ENCODE peak calls at places on chromosome 4, in four cellular contexts. T is sigmoid colon, N is stomach, U is upper lobe of left lung. B is an unnamed sample. For H3K4me1, the result is how much of the 10 kb centered on the place peaks cover.

GRCh38 chr4:22191565-22192301 is 243.2 kb upstream of the KCNIP4 start:
- DNase-seq in N (no peak), T (no peak), U (no peak), B (no peak)

GRCh38 chr4:138241281-138242075 is 671 bp downstream of the SLC7A11 start:
- DNase-seq in N (no peak), T (no peak), U (no peak), B (no peak)

GRCh38 chr4:577499-578450 is 1.7 kb upstream of the TMEM271 start:
- DNase-seq in T (no peak), N (no peak), U (no peak), B (no peak)

GRCh38 chr4:44118971-44119680 is 329.5 kb downstream of the KCTD8 start:
- DNase-seq in T (no peak), N (no peak), U (no peak), B (no peak)

GRCh38 chr4:111689214-111689613 is 456.0 kb upstream of the FAM241A start:
- DNase-seq in N (no peak), T (peak), U (peak), B (no peak)

GRCh38 chr4:85210353-85210752 is 243.9 kb upstream of the WDFY3 start:
- DNase-seq in N (no peak), U (no peak), T (no peak), B (no peak)

GRCh38 chr4:40309250-40309774 is 25.8 kb upstream of the CHRNA9 start:
- DNase-seq in T (peak), N (peak), U (peak), B (peak)

GRCh38 chr4:169033660-169034059 is 23.6 kb upstream of the CBR4 start:
- DNase-seq in N (no peak), U (no peak), T (no peak), B (no peak)

GRCh38 chr4:55321707-55322264 is 24.3 kb upstream of the SRD5A3 start:
- DNase-seq in U (peak), N (peak), T (peak), B (peak)

GRCh38 chr4:145920205-145920604 is 18.4 kb downstream of the ZNF827 start:
- DNase-seq in T (no peak), U (no peak), N (no peak), B (no peak)

GRCh38 chr4:123170843-123171242 is 225.8 kb upstream of the SPRY1 start:
- DNase-seq in N (no peak), T (no peak), U (no peak), B (no peak)

GRCh38 chr4:168693750-168694470 is 197.1 kb downstream of the PALLD start:
- DNase-seq in N (no peak), U (no peak), T (no peak), B (no peak)

GRCh38 chr4:123777297-123777859 is 380.8 kb downstream of the SPRY1 start:
- DNase-seq in U (no peak), T (peak), N (no peak), B (no peak)

GRCh38 chr4:139851133-139851532 is 185.5 kb downstream of the MGST2 start:
- DNase-seq in N (no peak), U (no peak), T (no peak), B (no peak)

GRCh38 chr4:180617203-180617602 is 1626.0 kb upstream of the TENM3 start:
- DNase-seq in N (no peak), U (no peak), T (no peak), B (no peak)

GRCh38 chr4:84690481-84690880 is 107.6 kb downstream of the CDS1 start:
- DNase-seq in U (no peak), N (no peak), T (no peak), B (no peak)

GRCh38 chr4:91322961-91323360 is 980.8 kb upstream of the GRID2 start:
- DNase-seq in U (no peak), T (no peak), N (no peak), B (no peak)

GRCh38 chr4:85149656-85150055 is 183.2 kb upstream of the WDFY3 start:
- DNase-seq in U (no peak), T (no peak), N (no peak), B (no peak)

GRCh38 chr4:139853309-139853708 is 187.7 kb downstream of the MGST2 start:
- DNase-seq in U (no peak), N (no peak), T (no peak), B (no peak)

GRCh38 chr4:31613946-31614623 is 893.9 kb downstream of the PCDH7 start:
- DNase-seq in T (no peak), N (no peak), U (no peak), B (no peak)

GRCh38 chr4:7421356-7422097 is 13.2 kb downstream of the PSAPL1 start:
- DNase-seq in T (peak), N (peak), U (peak), B (no peak)

GRCh38 chr4:62644372-62644771 is 1444.2 kb downstream of the ADGRL3 start:
- DNase-seq in U (no peak), N (no peak), T (no peak), B (peak)

GRCh38 chr4:183830438-183830985 is 74.6 kb upstream of the STOX2 start:
- DNase-seq in U (peak), N (no peak), T (no peak), B (no peak)

GRCh38 chr4:38078590-38079381 is 118.6 kb downstream of the PTTG2 start:
- DNase-seq in U (no peak), T (no peak), N (no peak), B (peak)

GRCh38 chr4:72387959-72388358 is 181.1 kb downstream of the ADAMTS3 start:
- DNase-seq in N (no peak), U (no peak), T (no peak), B (no peak)

GRCh38 chr4:145583191-145583590 is 36.0 kb upstream of the MMAA start:
- DNase-seq in U (no peak), T (no peak), N (no peak), B (no peak)

GRCh38 chr4:151807220-151807619 is 46.4 kb upstream of the GATB start:
- DNase-seq in N (no peak), T (no peak), U (no peak), B (peak)

GRCh38 chr4:1593881-1594345 is 90.2 kb downstream of the FAM53A start:
- DNase-seq in U (no peak), T (peak), N (no peak), B (no peak)

GRCh38 chr4:72418458-72418857 is 150.6 kb downstream of the ADAMTS3 start:
- DNase-seq in N (no peak), T (no peak), U (no peak), B (no peak)

GRCh38 chr4:33566649-33567048 is 2677.7 kb downstream of the ARAP2 start:
- DNase-seq in N (no peak), U (no peak), T (no peak), B (no peak)

GRCh38 chr4:88803600-88804096 is 106.0 kb upstream of the NAP1L5 start:
- DNase-seq in U (peak), N (no peak), T (peak), B (peak)

GRCh38 chr4:78661086-78661690 is 109.6 kb downstream of the ANXA3 start:
- DNase-seq in U (no peak), T (no peak), N (no peak), B (no peak)

GRCh38 chr4:67929447-67929846 is 33.8 kb downstream of the TMPRSS11A start:
- DNase-seq in U (no peak), T (no peak), N (no peak), B (no peak)

GRCh38 chr4:16055937-16056336 is 27.9 kb downstream of the PROM1 start:
- DNase-seq in T (no peak), U (no peak), N (no peak), B (no peak)

GRCh38 chr4:85370400-85371032 is 104.4 kb upstream of the ARHGAP24 start:
- DNase-seq in U (no peak), N (peak), T (no peak), B (peak)

GRCh38 chr4:3293410-3294391 is 880 bp downstream of the RGS12 start:
- DNase-seq in N (peak), T (no peak), U (no peak), B (no peak)

GRCh38 chr4:62327612-62328297 is 1127.6 kb downstream of the ADGRL3 start:
- DNase-seq in U (no peak), N (no peak), T (no peak), B (no peak)

GRCh38 chr4:108006361-108006760 is 16.7 kb downstream of the HADH start:
- DNase-seq in U (no peak), T (no peak), N (no peak), B (no peak)

GRCh38 chr4:108007984-108008383 is 18.3 kb downstream of the HADH start:
- DNase-seq in T (no peak), N (no peak), U (no peak), B (no peak)

GRCh38 chr4:108001540-108001939 is 11.9 kb downstream of the HADH start:
- DNase-seq in N (no peak), U (no peak), T (no peak), B (no peak)

GRCh38 chr4:108003964-108004630 is 14.4 kb downstream of the HADH start:
- DNase-seq in N (no peak), T (no peak), U (no peak), B (no peak)

GRCh38 chr4:108004646-108005045 is 15.0 kb downstream of the HADH start:
- DNase-seq in U (no peak), T (no peak), N (no peak), B (no peak)
- H3K4me1 ChIP-seq in U (under half), T (under half), N (under half), B (under half)

GRCh38 chr4:36277533-36277932 is 3.9 kb upstream of the DTHD1 start:
- DNase-seq in U (no peak), T (no peak), N (no peak), B (no peak)

GRCh38 chr4:36281384-36282106 is at the start of gene DTHD1:
- DNase-seq in U (no peak), T (no peak), N (no peak), B (no peak)

GRCh38 chr4:36280555-36280954 is 861 bp upstream of the DTHD1 start:
- DNase-seq in N (no peak), U (peak), T (no peak), B (no peak)

GRCh38 chr4:36274158-36274557 is 7.3 kb upstream of the DTHD1 start:
- DNase-seq in T (no peak), U (no peak), N (no peak), B (no peak)

DNA sequence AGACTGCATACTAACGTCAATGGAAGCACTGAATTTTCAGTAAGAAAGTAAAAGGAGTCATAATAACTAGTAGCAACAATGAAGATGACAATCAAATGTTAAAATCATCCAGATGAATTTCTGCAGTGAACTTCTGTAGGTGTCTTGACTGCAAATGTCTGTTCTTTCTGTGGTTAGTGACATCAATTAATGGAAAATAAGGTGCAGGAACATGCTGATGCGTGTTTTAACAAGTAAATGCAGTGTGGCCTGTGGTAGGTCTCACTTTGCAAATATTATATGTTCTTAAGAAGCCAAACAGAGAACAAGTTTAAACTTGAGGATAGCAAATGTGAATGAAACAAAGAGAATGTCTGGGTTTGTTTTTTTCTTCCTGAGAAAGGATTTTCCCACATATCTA is 2.6 kb upstream of the DTHD1 start:
- DNase-seq in N (no peak), U (no peak), T (no peak), B (no peak)
- TF ChIP-seq EP300 in N (no peak), U (no peak), T (no peak), B (no peak)

DNA sequence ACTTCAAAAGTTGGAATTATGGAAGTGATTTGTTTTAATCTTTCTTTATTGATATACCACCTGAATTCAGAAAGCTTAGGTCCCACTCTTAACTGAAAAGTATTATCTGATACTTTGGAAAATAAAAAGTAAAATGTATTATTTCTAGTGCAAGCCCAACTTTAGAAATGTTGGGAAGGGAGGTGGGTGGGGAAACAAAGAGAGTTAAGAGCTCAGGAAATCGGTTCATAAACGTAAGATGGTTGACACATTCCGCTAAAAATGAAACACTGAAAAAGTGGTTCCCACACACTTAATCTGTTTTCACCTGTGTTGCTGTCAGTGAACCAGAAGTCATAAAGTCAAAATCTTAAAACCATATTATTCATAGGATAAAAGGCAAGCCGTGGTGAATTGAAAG is 237.4 kb downstream of the BANK1 start:
- DNase-seq in U (no peak), N (no peak), T (no peak), B (no peak)
- H3K27ac ChIP-seq in U (no peak), N (no peak), T (no peak), B (no peak)

GRCh38 chr4:26084414-26084813 is 170.4 kb downstream of the SMIM20 start:
- DNase-seq in U (no peak), N (no peak), T (no peak), B (no peak)
- H3K4me1 ChIP-seq in U (under half), N (under half), T (under half), B (under half)

GRCh38 chr4:172599554-172599953 is 569.1 kb upstream of the GALNT7 start:
- DNase-seq in N (no peak), T (no peak), U (no peak), B (no peak)

GRCh38 chr4:172596206-172596605 is 572.4 kb upstream of the GALNT7 start:
- DNase-seq in N (no peak), T (no peak), U (no peak), B (no peak)

GRCh38 chr4:172601195-172601594 is 567.4 kb upstream of the GALNT7 start:
- DNase-seq in U (no peak), N (no peak), T (no peak), B (no peak)
- TF ChIP-seq EP300 in U (no peak), N (no peak), T (no peak), B (no peak)

GRCh38 chr4:109729563-109730293 is at the start of gene PLA2G12A:
- DNase-seq in N (peak), T (peak), U (peak), B (peak)
- H3K27ac ChIP-seq in N (peak), T (peak), U (peak), B (peak)

DNA sequence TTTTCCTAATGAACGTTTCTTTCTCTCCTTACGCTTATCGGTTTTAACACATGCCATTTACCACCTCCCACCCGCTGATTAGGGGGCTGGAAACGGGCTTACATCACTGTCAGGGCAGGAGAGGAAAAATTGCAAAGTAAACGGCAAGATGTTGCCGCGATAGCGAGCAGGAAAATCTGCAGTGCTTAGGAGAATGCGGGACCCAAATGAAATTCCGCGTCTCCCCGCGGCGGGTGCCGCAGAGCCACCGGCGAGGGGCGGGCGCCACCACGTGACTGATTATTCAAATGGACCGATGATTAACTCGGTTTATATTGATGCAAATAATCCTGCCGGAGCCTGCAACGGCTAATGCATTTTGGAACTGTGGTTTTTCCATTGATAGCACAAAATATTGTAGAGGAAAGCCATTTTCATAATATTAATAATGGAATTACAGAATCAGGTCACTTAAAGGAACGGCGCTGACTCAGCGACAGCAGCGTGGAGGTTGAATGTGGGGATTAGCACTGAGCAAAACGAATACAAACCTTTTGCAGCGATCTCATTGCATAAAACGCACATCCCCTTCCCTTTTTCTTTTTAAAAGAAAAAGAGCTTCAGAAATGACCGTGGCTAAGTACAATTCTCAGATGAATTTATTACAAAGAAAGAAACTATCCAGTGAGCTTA is 224.2 kb downstream of the STIM2 start:
- DNase-seq in U (peak), T (no peak), N (peak), B (peak)
- H3K4me1 ChIP-seq in U (under half), T (under half), N (under half), B (under half)

DNA sequence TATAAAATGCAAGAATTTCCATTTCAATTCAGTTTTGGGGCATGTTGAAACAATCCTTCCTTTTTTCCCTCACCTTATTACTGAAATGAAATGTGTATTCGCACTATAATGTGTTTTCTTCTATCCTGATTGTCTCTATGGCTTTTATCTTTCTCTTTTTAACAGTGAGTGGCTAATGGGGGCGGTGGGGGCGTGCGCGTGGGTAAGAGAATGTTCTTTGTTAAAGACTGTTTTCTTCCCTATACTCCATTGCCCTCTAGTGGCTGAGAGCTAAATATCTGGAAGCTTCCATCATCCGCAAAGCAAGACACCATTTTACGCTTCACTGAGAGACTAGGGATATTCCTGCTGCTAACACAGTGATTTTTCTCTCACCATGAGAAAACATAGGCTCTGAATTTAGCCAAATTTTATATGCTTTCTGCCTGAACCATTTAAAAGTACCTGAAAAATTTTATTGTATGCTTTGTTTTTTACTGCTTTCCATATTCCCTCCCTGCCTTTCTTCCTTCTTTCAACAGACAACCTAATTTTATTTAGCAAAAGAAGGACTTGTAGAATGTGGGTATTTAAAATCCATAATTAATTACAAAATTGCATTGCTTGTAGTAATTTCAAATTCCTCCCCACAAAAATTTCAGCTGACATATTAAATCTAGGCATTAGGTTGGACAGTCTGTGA is 194.0 kb downstream of the GASK1B start:
- DNase-seq in T (no peak), U (no peak), N (peak), B (peak)
- TF ChIP-seq EP300 in T (no peak), U (no peak), N (no peak), B (no peak)

B was measured in transverse colon.